ENCODE peak calls at places on chromosomes 4 and X, in nine cellular contexts. T, J, A, B, P, L, F, O and S are unnamed samples.
A peak's percentile ranks its signal among the peaks of the same experiment; 100 is the strongest.

GRCh38 chrX:24190500-24191156 is 41.1 kb downstream of the ZFX start:
- DNase-seq in O (no peak), T (no peak), B (no peak), F (no peak), J (no peak), L (no peak), A (no peak), P (no peak), S (no peak)

GRCh38 chrX:20952180-20952579 is 422.0 kb upstream of the CNKSR2 start:
- DNase-seq in B (no peak), J (no peak), A (no peak), L (no peak), F (no peak), P (no peak), T (no peak), O (no peak), S (no peak)

GRCh38 chr4:52052475-52052780 is 1.3 kb downstream of the SPATA18 start:
- DNase-seq in T (peak; percentile 36), B (no peak), O (no peak), P (no peak), L (peak; percentile 26), J (no peak), F (no peak), A (no peak), S (no peak)

GRCh38 chr4:185955817-185956542 is 113.0 kb upstream of the TLR3 start:
- DNase-seq in B (no peak), A (no peak), T (no peak), O (peak; percentile 50), F (no peak), P (no peak), L (peak; percentile 21), J (no peak), S (no peak)

GRCh38 chr4:176492648-176493302 is 173.0 kb downstream of the SPCS3 start:
- DNase-seq in A (no peak), J (no peak), P (no peak), F (no peak), B (no peak), T (no peak), O (no peak), L (no peak), S (no peak)

GRCh38 chr4:8745036-8745827 is 126.4 kb downstream of the HMX1 start:
- DNase-seq in P (peak; percentile 24), J (peak; percentile 38), F (no peak), O (peak; percentile 49), L (no peak), B (peak; percentile 27), T (peak; percentile 12), A (no peak), S (no peak)

GRCh38 chr4:111283066-111283677 is 660.3 kb upstream of the PITX2 start:
- DNase-seq in L (peak; percentile 75), A (no peak), F (peak; percentile 29), T (peak; percentile 43), P (no peak), O (peak; percentile 30), B (peak; percentile 63), J (peak; percentile 76), S (peak; percentile 63)

GRCh38 chrX:25640276-25640675 is 497.9 kb upstream of the MAGEB18 start:
- DNase-seq in O (no peak), A (no peak), T (no peak), J (no peak), P (no peak), B (no peak), L (no peak), F (no peak), S (no peak)

GRCh38 chr4:20251796-20252655 is at the start of gene SLIT2:
- DNase-seq in F (peak; percentile 8), A (no peak), O (peak; percentile 96), B (peak; percentile 86), P (peak; percentile 86), J (peak; percentile 94), L (peak; percentile 85), T (peak; percentile 64), S (peak; percentile 81)

GRCh38 chr4:24915121-24915922 is 2.5 kb upstream of the CCDC149 start:
- DNase-seq in J (no peak), T (no peak), A (no peak), L (peak; percentile 61), B (no peak), F (no peak), P (no peak), O (no peak), S (no peak)

GRCh38 chr4:86043755-86044592 is 315.9 kb downstream of the MAPK10 start:
- DNase-seq in B (no peak), A (no peak), J (no peak), L (peak; percentile 63), P (no peak), F (no peak), O (peak; percentile 23), T (no peak), S (no peak)

GRCh38 chr4:87092389-87093141 is 127.9 kb downstream of the KLHL8 start:
- DNase-seq in F (peak; percentile 45), P (no peak), O (peak; percentile 40), A (no peak), T (peak; percentile 93), L (no peak), J (no peak), B (no peak), S (peak; percentile 72)

GRCh38 chr4:42420120-42420519 is 22.8 kb downstream of the SHISA3 start:
- DNase-seq in P (no peak), A (no peak), O (no peak), L (peak; percentile 25), J (no peak), F (no peak), T (no peak), B (no peak), S (no peak)

GRCh38 chr4:42428036-42428435 is 30.7 kb downstream of the SHISA3 start:
- DNase-seq in T (no peak), A (no peak), L (peak; percentile 64), B (no peak), O (no peak), J (no peak), F (no peak), P (no peak), S (no peak)

GRCh38 chr4:42425146-42426065 is 28.1 kb downstream of the SHISA3 start:
- DNase-seq in B (no peak), O (no peak), F (no peak), P (no peak), J (no peak), L (peak; percentile 67), A (no peak), T (no peak), S (no peak)
- TF ChIP-seq POLR2AphosphoS5 in B (no peak), O (no peak), F (no peak), P (no peak), J (no peak), L (no peak), A (no peak), T (no peak), S (no peak)

GRCh38 chr4:180695851-180696250 is 1547.4 kb upstream of the TENM3 start:
- DNase-seq in T (no peak), J (no peak), A (no peak), L (no peak), F (no peak), P (no peak), B (no peak), O (no peak), S (no peak)
- TF ChIP-seq POLR2AphosphoS5 in T (no peak), J (no peak), A (no peak), L (no peak), F (no peak), P (no peak), B (no peak), O (no peak), S (no peak)

DNA sequence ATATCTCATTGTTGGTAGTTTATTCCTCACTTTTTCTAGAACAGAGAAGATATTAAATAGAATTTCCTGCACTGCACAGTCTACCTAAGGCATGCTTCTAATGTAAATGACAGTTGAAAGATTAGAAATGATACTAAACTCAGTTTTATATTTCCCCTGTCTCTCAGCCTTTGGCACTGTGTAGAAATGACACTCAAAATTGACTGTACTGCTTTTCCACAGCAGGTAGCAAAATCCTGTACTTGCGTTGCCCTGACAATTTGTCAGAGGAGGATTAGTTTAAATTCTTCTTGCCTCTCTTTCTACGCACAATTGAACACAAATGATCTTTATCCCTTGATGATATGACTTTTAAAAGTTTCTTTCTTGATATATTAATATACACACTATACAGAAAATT is 347.6 kb downstream of the SPOCK3 start:
- DNase-seq in A (no peak), F (no peak), B (no peak), O (no peak), L (no peak), T (no peak), J (no peak), P (no peak), S (no peak)
- TF ChIP-seq POLR2AphosphoS5 in A (no peak), F (no peak), B (no peak), O (no peak), L (no peak), T (no peak), J (no peak), P (no peak), S (no peak)

GRCh38 chr4:53644607-53645006 is 53.3 kb upstream of the LNX1 start:
- DNase-seq in B (peak; percentile 82), F (no peak), P (no peak), J (no peak), T (peak; percentile 74), A (no peak), L (no peak), O (no peak), S (peak; percentile 91)

GRCh38 chr4:53638919-53639318 is 47.6 kb upstream of the LNX1 start:
- DNase-seq in P (no peak), T (no peak), L (no peak), J (no peak), O (no peak), A (no peak), F (no peak), B (no peak), S (no peak)

GRCh38 chr4:53645108-53645507 is 53.8 kb upstream of the LNX1 start:
- DNase-seq in J (no peak), O (no peak), F (no peak), A (no peak), B (no peak), T (no peak), L (no peak), P (no peak), S (no peak)

GRCh38 chr4:53637348-53637747 is 46.1 kb upstream of the LNX1 start:
- DNase-seq in A (no peak), L (no peak), J (no peak), P (no peak), O (no peak), B (no peak), T (no peak), F (no peak), S (no peak)

DNA sequence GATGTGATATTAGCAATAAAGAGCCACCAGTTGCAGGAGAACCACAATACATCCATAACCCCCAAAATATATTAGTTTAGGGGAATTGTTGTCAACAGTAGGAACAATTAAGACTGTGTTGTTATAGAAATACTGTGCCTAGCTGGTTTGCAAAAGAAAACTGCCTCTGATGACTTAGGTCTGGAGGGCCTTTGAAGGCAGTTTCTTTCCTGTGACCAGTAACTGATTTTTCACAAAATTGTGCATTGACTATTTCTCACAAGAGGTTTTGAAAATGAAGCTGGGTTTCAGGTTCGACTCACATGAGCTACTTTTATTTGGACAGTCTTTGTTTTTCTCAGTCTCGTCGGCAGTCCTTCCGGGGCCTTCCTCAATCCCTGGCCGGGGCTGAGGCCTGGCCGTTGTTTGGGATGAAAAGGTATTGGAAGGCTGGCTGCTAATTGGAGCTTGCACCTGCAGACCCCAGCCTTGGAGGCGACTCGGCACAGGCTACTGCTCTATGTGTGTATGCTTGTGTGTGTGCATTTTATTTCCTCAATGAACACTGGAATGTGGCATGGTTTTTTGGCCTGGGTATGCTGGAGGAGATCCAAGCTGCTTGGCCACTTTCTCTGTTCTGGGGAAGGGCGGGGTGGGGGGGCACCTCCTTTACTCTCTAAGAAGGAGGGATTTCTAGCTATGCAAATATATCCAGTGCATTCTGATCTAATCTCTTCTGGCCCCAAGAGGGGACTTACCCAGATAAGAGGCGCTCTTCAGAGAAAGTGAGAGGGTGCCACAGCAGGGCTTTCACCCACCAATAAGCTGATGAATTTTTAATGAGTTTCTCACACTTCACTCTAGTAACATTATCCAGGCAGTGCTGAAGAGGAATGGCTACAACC is 49.5 kb upstream of the LNX1 start:
- DNase-seq in J (no peak), F (no peak), L (no peak), O (no peak), T (peak; percentile 39), A (no peak), B (no peak), P (no peak), S (peak; percentile 72)
- TF ChIP-seq POLR2AphosphoS5 in J (no peak), F (no peak), L (no peak), O (no peak), T (no peak), A (no peak), B (no peak), P (no peak), S (no peak)